ENCODE peak calls at places on chromosomes 16 and 17, in eight cellular contexts. R, T, W, N, G, Y, F and C are unnamed samples.

GRCh38 chr17:75065562-75066151 is 18.6 kb downstream of the KCTD2 start:
- DNase-seq in R (no peak), T (no peak), W (no peak), N (no peak), G (no peak), Y (no peak), F (peak), C (no peak)

GRCh38 chr17:57811633-57812280 is 38.1 kb downstream of the MRPS23 start:
- DNase-seq in R (no peak), T (no peak), W (no peak), N (no peak), G (peak), Y (no peak), F (no peak), C (no peak)

GRCh38 chr16:27483083-27483437 is 66.7 kb downstream of the GTF3C1 start:
- DNase-seq in R (no peak), T (no peak), W (no peak), N (no peak), G (no peak), Y (no peak), F (no peak), C (no peak)

GRCh38 chr17:73545633-73546032 is 98.6 kb downstream of the SDK2 start:
- DNase-seq in R (no peak), T (no peak), W (no peak), N (no peak), G (no peak), Y (no peak), F (no peak), C (no peak)

GRCh38 chr16:31472559-31473203 is 729 bp downstream of the TGFB1I1 start:
- DNase-seq in R (no peak), T (peak), W (no peak), N (no peak), G (no peak), Y (peak), F (peak), C (peak)

GRCh38 chr16:78045865-78046581 is 23.7 kb downstream of the CLEC3A start:
- DNase-seq in R (no peak), T (peak), W (peak), N (no peak), G (peak), Y (no peak), F (peak), C (peak)

GRCh38 chr17:36850794-36851193 is 86.5 kb upstream of the LHX1 start:
- DNase-seq in R (no peak), T (no peak), W (no peak), N (no peak), G (no peak), Y (peak), F (peak), C (peak)

GRCh38 chr17:4241535-4241934 is 22.2 kb downstream of the ANKFY1 start:
- DNase-seq in R (no peak), T (no peak), W (no peak), N (no peak), G (no peak), Y (no peak), F (no peak), C (no peak)

GRCh38 chr17:65956814-65957213 is 235.1 kb downstream of the CEP112 start:
- DNase-seq in R (no peak), T (no peak), W (no peak), N (no peak), G (no peak), Y (no peak), F (peak), C (no peak)